ENCODE peak calls at places on chromosomes 7 and 10, in ten cellular contexts. D is esophagus squamous epithelium, R is cardiac muscle cell, V is lung, A is BE2C, M is WTC11, K is astrocyte of the spinal cord, N is prostate gland, O is right atrium auricular region, Y is GM20000. Q is an unnamed sample.

GRCh38 chr7:12715372-12716133 is 28.1 kb downstream of the ARL4A start:
- DNase-seq in K (peak; percentile 99), V (peak; percentile 78), R (peak; percentile 24), N (peak; percentile 89), D (peak; percentile 11), M (peak; percentile 26), O (peak; percentile 88), A (no peak), Y (no peak), Q (peak; percentile 22)

GRCh38 chr7:26500749-26501352 is 209.2 kb downstream of the SNX10 start:
- DNase-seq in A (no peak), R (peak; percentile 31), V (no peak), Y (peak; percentile 64), D (no peak), O (no peak), M (no peak), K (peak; percentile 43), N (no peak), Q (no peak)

GRCh38 chr7:83178066-83178465 is 15.4 kb upstream of the PCLO start:
- DNase-seq in Y (no peak), A (no peak), O (no peak), M (no peak), N (no peak), D (no peak), R (no peak), K (peak; percentile 57), V (no peak), Q (no peak)

GRCh38 chr10:118692911-118693310 is 61.9 kb downstream of the CACUL1 start:
- DNase-seq in R (no peak), Y (no peak), K (peak; percentile 85), N (no peak), V (no peak), M (no peak), O (no peak), D (no peak), A (no peak), Q (no peak)

GRCh38 chr7:92702535-92702934 is 112.3 kb upstream of the FAM133B start:
- DNase-seq in Y (no peak), O (no peak), A (no peak), K (no peak), R (no peak), D (no peak), M (no peak), N (no peak), V (no peak), Q (no peak)

GRCh38 chr10:17510242-17510908 is 56.0 kb upstream of the ST8SIA6 start:
- DNase-seq in N (no peak), V (no peak), R (no peak), A (no peak), O (no peak), M (no peak), Y (peak; percentile 39), K (no peak), D (no peak), Q (no peak)

GRCh38 chr7:121169469-121169868 is 159.3 kb upstream of the WNT16 start:
- DNase-seq in K (no peak), N (no peak), M (no peak), A (no peak), V (no peak), O (no peak), R (no peak), D (no peak), Y (no peak), Q (no peak)

GRCh38 chr7:45601094-45601493 is 26.9 kb downstream of the ADCY1 start:
- DNase-seq in O (peak; percentile 50), A (no peak), R (no peak), N (no peak), D (no peak), V (no peak), M (no peak), Y (no peak), K (no peak), Q (no peak)

GRCh38 chr7:90006988-90007387 is 147.3 kb upstream of the STEAP1 start:
- DNase-seq in Y (no peak), V (no peak), R (no peak), O (no peak), D (no peak), K (no peak), M (no peak), N (no peak), A (no peak), Q (no peak)

GRCh38 chr10:89337493-89337892 is 9.7 kb downstream of the IFIT3 start:
- DNase-seq in D (no peak), M (no peak), V (no peak), N (no peak), O (no peak), A (no peak), R (no peak), Y (peak; percentile 15), K (peak; percentile 76), Q (no peak)

DNA sequence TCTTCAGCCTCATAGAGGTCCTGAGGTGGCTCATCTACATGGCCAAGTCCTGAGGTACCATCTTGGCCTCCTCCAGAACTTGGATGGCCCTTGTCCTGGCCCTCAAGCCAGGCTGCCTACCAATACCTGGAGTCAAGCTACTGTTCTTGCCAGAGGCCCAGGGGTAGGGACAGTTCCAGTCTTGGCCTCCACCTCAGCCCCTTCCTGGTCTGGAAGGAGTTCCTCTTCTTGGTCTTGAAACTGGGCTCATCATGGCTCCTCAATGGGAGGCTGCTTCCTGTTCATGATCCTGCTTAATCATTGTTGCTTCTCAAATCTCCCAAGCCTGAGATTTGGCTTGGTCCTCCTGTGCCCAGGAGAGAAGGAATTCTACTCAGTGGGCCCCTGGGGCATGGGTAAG is 3.9 kb downstream of the HPS6 start:
- DNase-seq in M (no peak), V (no peak), N (no peak), D (no peak), A (no peak), R (no peak), K (no peak), Y (no peak), O (no peak), Q (no peak)
- TF ChIP-seq CTCF in M (no peak), V (no peak), N (no peak), D (no peak), A (no peak), R (no peak), K (no peak), Y (no peak), O (no peak), Q (no peak)

DNA sequence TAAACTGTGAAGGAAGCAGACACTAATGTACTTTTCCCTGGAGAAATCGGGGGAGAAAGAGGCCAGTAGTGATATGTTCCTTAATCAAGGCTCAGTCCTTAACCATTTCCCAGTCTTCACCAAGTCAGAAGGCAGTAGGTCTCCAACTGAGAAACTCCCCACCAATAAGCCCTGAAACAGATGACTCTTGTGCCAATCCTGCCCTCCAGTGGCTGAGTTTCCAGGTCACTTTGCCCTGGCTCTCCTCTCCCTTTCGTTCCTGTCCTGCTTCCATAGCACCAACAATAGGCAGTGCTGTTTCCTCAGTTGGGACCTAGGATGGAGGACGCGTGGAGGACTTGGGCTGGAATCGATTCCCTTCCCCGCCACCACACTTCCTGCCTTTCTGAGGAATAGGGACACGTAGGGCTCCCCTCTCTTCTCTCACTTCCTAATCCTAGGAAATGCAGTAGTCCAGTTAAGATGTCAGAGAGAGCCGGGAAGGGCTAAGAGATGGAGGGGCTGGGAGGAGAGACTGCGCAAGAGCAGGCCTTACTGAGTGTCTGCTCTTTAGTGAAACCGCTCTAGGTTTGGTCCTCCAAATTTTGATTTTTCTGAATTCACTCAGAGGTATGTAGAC is 23.4 kb downstream of the ATOH7 start:
- DNase-seq in V (no peak), N (peak; percentile 5), R (peak; percentile 80), D (no peak), A (peak; percentile 75), M (peak; percentile 82), O (no peak), Y (peak; percentile 41), K (peak; percentile 75), Q (peak; percentile 62)
- TF ChIP-seq CTCF in V (no peak), N (no peak), R (peak; percentile 69), D (peak; percentile 31), A (peak; percentile 89), M (no peak), O (peak; percentile 36), Y (peak; percentile 42), K (peak; percentile 70), Q (no peak)

DNA sequence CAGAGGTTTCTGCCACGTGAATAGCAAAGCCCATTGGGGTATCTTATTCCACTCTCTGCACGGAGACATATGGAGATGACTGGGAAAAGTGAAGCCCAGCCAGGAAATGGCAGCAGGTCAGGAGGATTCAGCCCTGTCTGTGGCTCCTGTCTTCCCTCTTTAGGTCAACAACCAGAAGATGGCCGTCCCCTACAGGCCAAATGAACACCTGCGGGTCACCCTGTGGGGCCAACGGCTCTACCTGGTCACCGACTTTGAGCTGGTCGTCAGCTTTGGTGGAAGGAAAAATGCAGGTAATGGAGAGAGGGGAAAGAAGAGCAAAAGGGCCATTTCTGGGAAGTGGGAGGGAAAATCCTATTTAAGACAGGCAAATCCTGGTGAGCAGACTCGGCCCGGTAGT is 38.3 kb downstream of the EPHB4 start:
- DNase-seq in R (no peak), K (no peak), A (no peak), M (peak; percentile 66), N (no peak), D (no peak), V (no peak), O (no peak), Y (no peak), Q (no peak)
- TF ChIP-seq CTCF in R (no peak), K (peak; percentile 9), A (peak; percentile 8), M (no peak), N (no peak), D (no peak), V (no peak), O (no peak), Y (no peak), Q (no peak)

DNA sequence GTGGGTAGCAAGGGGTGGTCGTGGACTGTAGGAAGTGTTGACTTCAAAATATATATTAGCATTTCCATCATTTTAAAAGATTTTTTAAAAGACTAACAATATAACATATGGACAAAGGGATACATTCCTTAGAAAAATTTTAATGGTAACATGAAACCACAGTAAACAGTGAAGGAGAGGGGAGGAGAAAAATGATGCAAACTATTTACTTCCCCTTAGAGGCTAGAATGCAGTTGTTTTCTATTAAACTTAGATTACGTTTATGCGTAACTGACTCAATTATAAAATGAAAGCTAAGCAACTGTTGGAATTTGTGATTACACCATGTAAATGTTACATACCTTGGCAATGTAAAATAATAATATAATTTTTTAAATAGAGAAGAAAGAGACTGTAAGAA is 41.3 kb downstream of the CALD1 start:
- DNase-seq in A (no peak), N (no peak), Y (no peak), K (no peak), M (no peak), V (no peak), D (no peak), O (no peak), R (no peak), Q (no peak)
- TF ChIP-seq CTCF in A (no peak), N (no peak), Y (no peak), K (no peak), M (no peak), V (no peak), D (no peak), O (no peak), R (no peak), Q (no peak)

Q was measured in glutamatergic neuron.